ENCODE peak calls at places on chromosomes 13 and 19, in six cellular contexts. X is stimulated activated CD4-positive, alpha-beta T cell treated with anti-CD3 and anti-CD28 coated beads, Interleukin-15, amount 100 ng/mL, for 24 hours; E is C1 segment of cervical spinal cord; P is ELR; N is effector CD4-positive, alpha-beta T cell; Z is DMS79 treated with DMSO at 0.1 percent for 48 hours. I is an unnamed sample.

GRCh38 chr13:41588899-41589298 is 131.5 kb downstream of the RGCC start:
- DNase-seq in X (peak), N (no peak), E (no peak), P (peak), Z (no peak), I (no peak)

GRCh38 chr13:60467098-60467497 is 70.1 kb downstream of the TDRD3 start:
- DNase-seq in P (no peak), X (no peak), E (no peak), Z (no peak), N (no peak), I (peak)

GRCh38 chr19:20925481-20925880 is 2.4 kb downstream of the ZNF85 start:
- DNase-seq in E (no peak), P (no peak), N (no peak), X (no peak), Z (no peak), I (no peak)

GRCh38 chr13:25783480-25784081 is 268.2 kb downstream of the SHISA2 start:
- DNase-seq in E (no peak), N (no peak), Z (peak), X (no peak), P (no peak), I (no peak)

GRCh38 chr19:22893855-22894270 is 61.8 kb downstream of the ZNF723 start:
- DNase-seq in N (no peak), P (no peak), X (no peak), Z (no peak), E (no peak), I (no peak)

GRCh38 chr13:112907916-112908315 is 61.1 kb upstream of the MCF2L start:
- DNase-seq in X (no peak), N (no peak), E (no peak), Z (no peak), P (no peak), I (no peak)

GRCh38 chr19:38015771-38016170 is 108.8 kb downstream of the SIPA1L3 start:
- DNase-seq in Z (no peak), E (no peak), P (no peak), X (no peak), N (no peak), I (no peak)

GRCh38 chr19:48926909-48927308 is 6.6 kb upstream of the DHDH start:
- DNase-seq in E (peak), N (no peak), X (peak), Z (no peak), P (peak), I (peak)

GRCh38 chr19:50931023-50931422 is 19.8 kb upstream of the KLK4 start:
- DNase-seq in X (no peak), E (no peak), Z (no peak), N (no peak), P (no peak), I (no peak)

GRCh38 chr13:43883636-43884035 is 3.9 kb downstream of the LACC1 start:
- DNase-seq in Z (no peak), N (no peak), P (no peak), X (no peak), E (no peak), I (no peak)

GRCh38 chr19:35911173-35911572 is 3.1 kb upstream of the TYROBP start:
- DNase-seq in N (no peak), Z (no peak), X (no peak), E (no peak), P (no peak), I (no peak)

I was measured in pons.